ENCODE peak calls at places on chromosome 3, in five cellular contexts. R is RPMI7951; K is NCI-H1092 treated with DMSO at 0.1 percent for 48 hours; J is activated naive CD4-positive, alpha-beta T cell treated with anti-CD3 and anti-CD28 coated beads, Interleukin-2, amount 50 U/mL, for 16 hours; Z is T-cell. D is an unnamed sample.

GRCh38 chr3:197513953-197514785 is 41.6 kb downstream of the BDH1 start:
- DNase-seq in R (no peak), K (no peak), J (no peak), Z (no peak), D (no peak)

GRCh38 chr3:147654827-147655226 is 245.7 kb downstream of the ZIC1 start:
- DNase-seq in K (no peak), Z (no peak), R (no peak), J (no peak), D (peak; percentile 40)

GRCh38 chr3:170809021-170809974 is 60.7 kb downstream of the RPL22L1 start:
- DNase-seq in K (peak; percentile 54), Z (no peak), R (peak; percentile 90), J (no peak), D (peak; percentile 81)

GRCh38 chr3:124336067-124336656 is 344.2 kb upstream of the ROPN1 start:
- DNase-seq in J (no peak), K (no peak), R (no peak), Z (no peak), D (no peak)

GRCh38 chr3:81958967-81959625 is 197.7 kb upstream of the GBE1 start:
- DNase-seq in Z (no peak), K (no peak), J (no peak), R (peak; percentile 19), D (no peak)

GRCh38 chr3:19931767-19932188 is 2.2 kb downstream of the EFHB start:
- DNase-seq in J (no peak), Z (no peak), R (peak; percentile 47), K (no peak), D (peak; percentile 67)

GRCh38 chr3:165206454-165207266 is 10.5 kb upstream of the SLITRK3 start:
- DNase-seq in K (peak; percentile 76), R (peak; percentile 69), J (no peak), Z (peak; percentile 6), D (peak; percentile 55)

GRCh38 chr3:132247211-132247610 is 70.0 kb upstream of the ACP3 start:
- DNase-seq in J (no peak), Z (no peak), K (no peak), R (no peak), D (no peak)

GRCh38 chr3:45241206-45241605 is 15.1 kb upstream of the TMEM158 start:
- DNase-seq in K (no peak), J (no peak), R (no peak), Z (no peak), D (no peak)

GRCh38 chr3:156107504-156107903 is 12.9 kb upstream of the KCNAB1 start:
- DNase-seq in K (no peak), Z (no peak), J (no peak), R (no peak), D (no peak)

GRCh38 chr3:188948658-188949400 is 222.9 kb upstream of the TPRG1 start:
- DNase-seq in Z (no peak), J (no peak), R (peak; percentile 95), K (peak; percentile 78), D (peak; percentile 75)

GRCh38 chr3:171977860-171978259 is 61.5 kb upstream of the FNDC3B start:
- DNase-seq in J (no peak), R (no peak), Z (no peak), K (no peak), D (no peak)

GRCh38 chr3:122674339-122674738 is 6.3 kb upstream of the PARP14 start:
- DNase-seq in Z (no peak), K (no peak), R (no peak), J (no peak), D (no peak)